ENCODE peak calls at places on chromosome 10, in seven cellular contexts. R is neural crest cell; L is gastrocnemius medialis; J is GM03348; N is GM10248; Q is HFFc6; V is CD4-positive, alpha-beta T cell. D is an unnamed sample.

GRCh38 chr10:22712959-22713852 is 1.2 kb downstream of the PIP4K2A start:
- DNase-seq in R (peak; percentile 6), L (no peak), J (peak; percentile 47), N (peak; percentile 45), Q (peak; percentile 14), V (peak; percentile 35), D (no peak)

GRCh38 chr10:18984531-18984930 is 64.1 kb upstream of the MALRD1 start:
- DNase-seq in R (no peak), L (no peak), J (no peak), N (no peak), Q (no peak), V (no peak), D (no peak)

GRCh38 chr10:112689327-112689726 is 242.3 kb downstream of the VTI1A start:
- DNase-seq in R (peak; percentile 27), L (no peak), J (peak; percentile 49), N (no peak), Q (no peak), V (no peak), D (no peak)

GRCh38 chr10:12800302-12800701 is 201.2 kb downstream of the CCDC3 start:
- DNase-seq in R (no peak), L (no peak), J (no peak), N (no peak), Q (no peak), V (no peak), D (no peak)

GRCh38 chr10:6114299-6114698 is 25.5 kb downstream of the RBM17 start:
- DNase-seq in R (no peak), L (no peak), J (no peak), N (no peak), Q (peak; percentile 37), V (no peak), D (no peak)

GRCh38 chr10:112298581-112298980 is 15.4 kb downstream of the TECTB start:
- DNase-seq in R (no peak), L (no peak), J (no peak), N (no peak), Q (no peak), V (no peak), D (no peak)

GRCh38 chr10:126463306-126463705 is 75.0 kb upstream of the ADAM12 start:
- DNase-seq in R (no peak), L (no peak), J (no peak), N (no peak), Q (no peak), V (no peak), D (no peak)

GRCh38 chr10:102120987-102121738 is 995 bp upstream of the LDB1 start:
- DNase-seq in R (peak; percentile 51), L (no peak), J (peak; percentile 78), N (no peak), Q (peak; percentile 70), V (peak; percentile 16), D (peak; percentile 36)

GRCh38 chr10:74635655-74636054 is 190.7 kb upstream of the KAT6B start:
- DNase-seq in R (no peak), L (no peak), J (no peak), N (no peak), Q (no peak), V (no peak), D (no peak)

GRCh38 chr10:133283931-133284330 is 7.3 kb upstream of the ADAM8 start:
- DNase-seq in R (no peak), L (no peak), J (no peak), N (no peak), Q (no peak), V (no peak), D (no peak)

GRCh38 chr10:68628576-68629127 is 68.5 kb downstream of the TET1 start:
- DNase-seq in R (no peak), L (no peak), J (no peak), N (no peak), Q (no peak), V (no peak), D (no peak)

GRCh38 chr10:4270116-4270515 is 485.1 kb upstream of the KLF6 start:
- DNase-seq in R (no peak), L (no peak), J (peak; percentile 67), N (no peak), Q (peak; percentile 75), V (no peak), D (no peak)

GRCh38 chr10:103676058-103676785 is 179.2 kb downstream of the SH3PXD2A start:
- DNase-seq in R (no peak), L (peak; percentile 53), J (peak; percentile 80), N (no peak), Q (no peak), V (no peak), D (no peak)

GRCh38 chr10:56537984-56538383 is 176.9 kb upstream of the ZWINT start:
- DNase-seq in R (no peak), L (no peak), J (peak; percentile 0), N (no peak), Q (peak; percentile 24), V (no peak), D (no peak)

GRCh38 chr10:43209064-43209455 is 57.8 kb downstream of the RASGEF1A start:
- DNase-seq in R (no peak), L (no peak), J (no peak), N (no peak), Q (no peak), V (no peak), D (no peak)

GRCh38 chr10:44374155-44374554 is 10.7 kb downstream of the CXCL12 start:
- DNase-seq in R (no peak), L (no peak), J (no peak), N (no peak), Q (no peak), V (no peak), D (no peak)

GRCh38 chr10:58044072-58044471 is 223.6 kb downstream of the IPMK start:
- DNase-seq in R (no peak), L (no peak), J (peak; percentile 11), N (no peak), Q (peak; percentile 94), V (no peak), D (peak; percentile 15)

GRCh38 chr10:132279873-132280645 is 27.7 kb downstream of the STK32C start:
- DNase-seq in R (no peak), L (no peak), J (no peak), N (no peak), Q (no peak), V (no peak), D (no peak)

GRCh38 chr10:83371696-83372490 is 767.4 kb upstream of the GHITM start:
- DNase-seq in R (no peak), L (no peak), J (no peak), N (no peak), Q (no peak), V (no peak), D (no peak)

GRCh38 chr10:34280599-34281374 is 534.3 kb downstream of the PARD3 start:
- DNase-seq in R (no peak), L (peak; percentile 45), J (peak; percentile 80), N (no peak), Q (peak; percentile 93), V (no peak), D (no peak)

D was measured in Karpas-422.